ENCODE peak calls at places on chromosomes 12 and 14, in four cellular contexts. H, I, Y and L are unnamed samples.

GRCh38 chr14:77003960-77004710 is 24.4 kb downstream of the IRF2BPL start:
- DNase-seq in H (no peak), I (peak), Y (no peak), L (no peak)

GRCh38 chr14:76203086-76204001 is 51.6 kb downstream of the GPATCH2L start:
- DNase-seq in H (peak), I (peak), Y (no peak), L (no peak)

GRCh38 chr12:9760699-9761406 is at the start of gene CD69:
- DNase-seq in H (no peak), I (no peak), Y (no peak), L (no peak)

GRCh38 chr12:47271800-47272230 is 192.1 kb upstream of the AMIGO2 start:
- DNase-seq in H (no peak), I (no peak), Y (no peak), L (no peak)

GRCh38 chr12:58633479-58633878 is 286.8 kb downstream of the LRIG3 start:
- DNase-seq in H (no peak), I (peak), Y (no peak), L (no peak)

GRCh38 chr12:108921946-108922345 is 42.1 kb downstream of the DAO start:
- DNase-seq in H (no peak), I (no peak), Y (no peak), L (no peak)

GRCh38 chr12:879641-880040 is 69.9 kb downstream of the RAD52 start:
- DNase-seq in H (peak), I (peak), Y (no peak), L (no peak)

GRCh38 chr12:59650594-59651229 is 54.9 kb downstream of the SLC16A7 start:
- DNase-seq in H (no peak), I (peak), Y (no peak), L (no peak)

GRCh38 chr14:71451501-71451900 is 480.7 kb upstream of the RGS6 start:
- DNase-seq in H (no peak), I (no peak), Y (no peak), L (no peak)

GRCh38 chr14:64758025-64758521 is 53.8 kb downstream of the PLEKHG3 start:
- DNase-seq in H (peak), I (peak), Y (no peak), L (no peak)

GRCh38 chr12:125861299-125862281 is 796.4 kb downstream of the AACS start:
- DNase-seq in H (no peak), I (no peak), Y (no peak), L (no peak)

GRCh38 chr12:102958073-102958829 is 777 bp downstream of the ASCL1 start:
- DNase-seq in H (peak), I (peak), Y (peak), L (peak)

GRCh38 chr12:113271853-113272561 is 50.7 kb downstream of the TPCN1 start:
- DNase-seq in H (peak), I (peak), Y (no peak), L (no peak)

GRCh38 chr14:104504172-104504735 is 75.3 kb upstream of the C14orf180 start:
- DNase-seq in H (no peak), I (no peak), Y (no peak), L (no peak)

GRCh38 chr14:21039059-21039422 is 3.1 kb upstream of the RNASE7 start:
- DNase-seq in H (peak), I (peak), Y (peak), L (peak)

GRCh38 chr12:120186654-120187053 is 7.9 kb downstream of the GCN1 start:
- DNase-seq in H (no peak), I (no peak), Y (no peak), L (no peak)

GRCh38 chr12:109385339-109386078 is 37.8 kb downstream of the MYO1H start:
- DNase-seq in H (peak), I (peak), Y (peak), L (no peak)

GRCh38 chr12:109518820-109519665 is 41.6 kb downstream of the UBE3B start:
- DNase-seq in H (peak), I (peak), Y (peak), L (peak)

GRCh38 chr14:59530349-59530748 is 46.0 kb downstream of the JKAMP start:
- DNase-seq in H (no peak), I (no peak), Y (no peak), L (no peak)

GRCh38 chr14:20412422-20412821 is 879 bp downstream of the TEP1 start:
- DNase-seq in H (no peak), I (peak), Y (no peak), L (no peak)

GRCh38 chr14:23512156-23512555 is 39.4 kb downstream of the ZFHX2 start:
- DNase-seq in H (no peak), I (no peak), Y (no peak), L (no peak)

GRCh38 chr12:116609715-116610114 is 50.5 kb downstream of the MAP1LC3B2 start:
- DNase-seq in H (no peak), I (peak), Y (peak), L (peak)

GRCh38 chr14:23160924-23161522 is 22.4 kb downstream of the SLC7A8 start:
- DNase-seq in H (peak), I (peak), Y (no peak), L (peak)

GRCh38 chr12:58640314-58640713 is 280.0 kb downstream of the LRIG3 start:
- DNase-seq in H (no peak), I (no peak), Y (no peak), L (no peak)

GRCh38 chr12:53948650-53949593 is 5.8 kb upstream of the HOXC12 start:
- DNase-seq in H (no peak), I (no peak), Y (no peak), L (no peak)
- TF ChIP-seq CTCF in H (no peak), I (no peak), Y (no peak), L (peak)

GRCh38 chr12:131226345-131227265 is 272.9 kb downstream of the ADGRD1 start:
- DNase-seq in H (no peak), I (no peak), Y (no peak), L (no peak)
- TF ChIP-seq CTCF in H (no peak), I (no peak), Y (no peak), L (no peak)

DNA sequence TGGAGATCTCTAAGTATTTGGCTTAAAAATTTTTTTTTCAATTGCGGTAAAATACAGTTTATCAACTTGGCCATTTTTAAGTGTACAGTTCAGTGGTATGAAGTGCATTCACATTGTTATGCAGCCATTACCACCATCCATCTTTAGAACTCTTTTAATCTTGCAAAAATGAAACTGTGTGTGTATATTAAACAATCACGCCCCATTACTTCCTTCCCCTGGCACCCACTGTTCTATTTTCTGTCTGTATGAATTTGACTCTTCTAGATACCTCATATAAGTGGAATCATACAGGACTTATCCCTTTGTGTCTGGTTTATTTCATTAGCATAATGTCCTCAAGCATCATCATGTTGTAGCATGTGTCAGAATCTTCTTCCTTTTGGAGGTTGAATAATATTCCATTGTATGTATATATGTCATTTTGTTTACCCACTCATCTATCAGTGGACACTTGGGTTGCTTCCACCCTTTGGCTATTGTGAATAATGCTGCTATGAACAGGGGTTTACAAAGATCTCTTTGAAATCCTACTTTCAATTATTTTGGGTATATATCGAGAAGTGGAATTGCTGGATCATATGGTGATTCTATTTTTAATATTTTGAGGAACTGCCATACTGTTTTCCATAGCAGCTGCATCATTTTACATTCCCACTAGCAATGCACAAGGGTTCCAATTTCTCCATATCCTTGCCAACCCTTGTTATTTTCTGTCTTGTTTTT is 62.9 kb downstream of the SAMD4A start:
- DNase-seq in H (no peak), I (no peak), Y (no peak), L (no peak)
- TF ChIP-seq CTCF in H (no peak), I (no peak), Y (no peak), L (no peak)

GRCh38 chr14:99145307-99145706 is 126.7 kb downstream of the BCL11B start:
- DNase-seq in H (no peak), I (no peak), Y (no peak), L (no peak)
- TF ChIP-seq CTCF in H (no peak), I (no peak), Y (no peak), L (no peak)

DNA sequence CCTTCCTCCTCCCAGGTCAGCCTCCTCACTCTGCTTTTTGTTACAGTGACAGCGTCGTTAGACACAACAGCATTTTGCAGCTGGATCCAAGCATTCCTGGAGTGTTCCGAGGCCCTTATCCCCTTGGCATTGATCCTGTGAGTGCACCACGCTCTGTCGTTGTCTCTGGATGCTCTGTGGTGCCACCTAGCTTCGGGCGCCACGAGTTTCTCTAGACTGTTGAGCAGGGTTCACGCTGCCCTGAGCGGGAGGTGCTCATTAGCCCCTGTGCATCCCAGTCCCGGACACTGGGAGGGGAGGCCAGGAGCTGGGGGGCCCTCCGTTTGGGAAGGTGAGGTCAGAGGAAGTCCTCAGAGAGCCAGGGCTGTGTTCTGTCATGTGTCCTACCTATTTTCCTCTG is 17.3 kb upstream of the DNAH10 start:
- DNase-seq in H (no peak), I (no peak), Y (peak), L (peak)
- TF ChIP-seq CTCF in H (no peak), I (peak), Y (no peak), L (no peak)

DNA sequence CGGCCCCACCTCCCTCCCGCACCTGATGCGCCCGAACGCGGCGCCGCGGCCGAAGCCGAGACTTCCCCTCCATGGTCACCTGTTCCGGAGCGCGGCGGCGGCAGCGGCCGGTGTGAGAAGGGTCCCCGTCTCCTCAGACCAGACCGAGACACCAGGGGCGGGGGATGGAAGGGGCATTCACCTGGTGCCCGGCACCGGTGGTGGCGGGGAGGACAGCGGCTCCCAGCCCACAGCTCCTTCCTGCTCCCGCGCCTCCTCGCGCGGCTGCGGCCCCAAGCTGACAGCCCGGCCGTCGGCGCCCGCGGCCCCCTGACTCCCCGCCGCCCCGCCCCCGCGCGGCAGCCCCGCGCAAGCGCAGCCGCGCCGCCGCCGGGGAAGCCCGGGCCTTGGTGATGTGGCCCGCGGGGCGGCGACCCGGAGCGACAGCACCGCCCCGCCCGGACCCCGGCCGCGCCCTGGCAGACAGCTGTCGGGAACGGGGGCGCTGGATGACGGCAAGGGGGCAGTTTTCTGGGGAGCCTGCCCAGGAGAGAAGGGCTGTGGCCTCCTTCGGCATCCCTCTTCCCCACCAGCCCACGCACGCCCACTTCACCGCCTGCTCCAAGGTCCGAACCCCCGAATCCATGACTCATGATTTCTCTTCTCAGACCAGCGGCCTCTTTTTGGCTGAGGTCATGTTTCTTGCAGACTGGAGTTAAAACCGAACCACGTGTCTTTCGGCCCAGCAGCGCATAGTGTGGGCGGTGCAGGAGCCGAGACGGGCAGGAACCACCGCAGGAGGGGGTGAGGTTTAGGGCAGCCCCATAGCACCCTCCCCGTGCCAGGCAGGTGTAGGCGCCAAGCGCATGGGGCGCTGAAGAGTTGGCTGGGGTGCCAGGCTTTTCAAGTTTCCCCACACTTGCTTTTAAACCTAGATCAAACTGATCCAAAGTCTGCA is at the start of gene SLC41A2:
- DNase-seq in H (peak), I (peak), Y (peak), L (peak)
- TF ChIP-seq CTCF in H (no peak), I (no peak), Y (no peak), L (no peak)